ENCODE peak calls at places on chromosomes 3 and 15, in ten cellular contexts. S is lung; V is tibial artery; H is transverse colon; C is PC-3; A is adipocyte; Q is ovary; K is fibroblast of lung; O is CD8-positive, alpha-beta memory T cell; W is thoracic aorta. T is an unnamed sample.

GRCh38 chr15:80730395-80730794 is 35.3 kb downstream of the ABHD17C start:
- DNase-seq in Q (no peak), V (no peak), W (no peak), H (no peak), A (no peak), C (no peak), S (no peak), K (no peak), O (no peak), T (no peak)

GRCh38 chr3:155859859-155860258 is 5.6 kb upstream of the SLC33A1 start:
- DNase-seq in O (no peak), H (no peak), Q (no peak), K (peak; percentile 38), S (no peak), V (no peak), W (no peak), A (peak; percentile 60), C (peak; percentile 42), T (no peak)

GRCh38 chr3:8239718-8240698 is 261.6 kb upstream of the LMCD1 start:
- DNase-seq in Q (no peak), O (peak; percentile 1), K (peak; percentile 73), S (no peak), V (no peak), A (peak; percentile 71), C (peak; percentile 66), W (no peak), H (peak; percentile 9), T (peak; percentile 55)

GRCh38 chr15:90001683-90002427 is 731 bp downstream of the ZNF710 start:
- DNase-seq in V (peak; percentile 82), C (peak; percentile 43), O (peak; percentile 56), S (peak; percentile 59), K (peak; percentile 75), H (peak; percentile 80), W (no peak), Q (peak; percentile 61), A (peak; percentile 77), T (no peak)

GRCh38 chr3:46856576-46857471 is 6.4 kb downstream of the MYL3 start:
- DNase-seq in Q (no peak), S (no peak), W (no peak), H (no peak), C (no peak), K (no peak), V (peak; percentile 53), A (no peak), O (no peak), T (no peak)

GRCh38 chr3:171328419-171329082 is 131.7 kb downstream of the TNIK start:
- DNase-seq in S (peak; percentile 32), C (peak; percentile 48), A (peak; percentile 29), O (peak; percentile 34), W (no peak), Q (no peak), V (no peak), H (peak; percentile 62), K (peak; percentile 42), T (peak; percentile 27)

GRCh38 chr3:183485093-183485492 is 56.7 kb upstream of the MCF2L2 start:
- DNase-seq in V (no peak), S (no peak), A (no peak), Q (no peak), W (no peak), O (no peak), C (no peak), H (peak; percentile 28), K (no peak), T (no peak)

GRCh38 chr15:72521682-72522081 is 47.6 kb downstream of the ARIH1 start:
- DNase-seq in V (no peak), W (no peak), S (no peak), K (peak; percentile 19), Q (peak; percentile 58), O (no peak), C (no peak), A (no peak), H (no peak), T (no peak)

GRCh38 chr3:139745831-139746230 is 68.1 kb upstream of the NMNAT3 start:
- DNase-seq in C (peak; percentile 46), Q (peak; percentile 30), W (no peak), O (no peak), A (peak; percentile 50), H (no peak), S (no peak), K (peak; percentile 75), V (no peak), T (no peak)

GRCh38 chr3:153313307-153313945 is 151.4 kb downstream of the RAP2B start:
- DNase-seq in C (no peak), A (peak; percentile 51), K (peak; percentile 21), S (no peak), H (no peak), Q (no peak), O (no peak), V (no peak), W (no peak), T (no peak)
- H3K4me3 ChIP-seq in C (no peak overlapping the region), A (no peak overlapping the region), K (peak overlapping the region; percentile 18), S (no peak overlapping the region), H (no peak overlapping the region), Q (no peak overlapping the region), O (no peak overlapping the region), V (no peak overlapping the region), W (no peak overlapping the region), T (no peak overlapping the region)

GRCh38 chr3:172549144-172549543 is 25.9 kb upstream of the TNFSF10 start:
- DNase-seq in H (no peak), K (peak; percentile 49), C (no peak), Q (no peak), S (no peak), V (no peak), A (no peak), W (no peak), O (no peak), T (no peak)

GRCh38 chr3:172553526-172554252 is 30.5 kb upstream of the TNFSF10 start:
- DNase-seq in C (no peak), V (no peak), H (no peak), S (no peak), W (no peak), A (no peak), K (no peak), O (no peak), Q (no peak), T (no peak)

GRCh38 chr3:172546105-172546504 is 22.9 kb upstream of the TNFSF10 start:
- DNase-seq in A (no peak), H (no peak), W (no peak), K (no peak), Q (no peak), O (no peak), S (no peak), C (peak; percentile 87), V (no peak), T (no peak)

GRCh38 chr3:172546628-172547214 is 23.5 kb upstream of the TNFSF10 start:
- DNase-seq in C (no peak), W (no peak), K (no peak), O (no peak), A (peak; percentile 55), V (no peak), H (no peak), S (no peak), Q (no peak), T (no peak)

DNA sequence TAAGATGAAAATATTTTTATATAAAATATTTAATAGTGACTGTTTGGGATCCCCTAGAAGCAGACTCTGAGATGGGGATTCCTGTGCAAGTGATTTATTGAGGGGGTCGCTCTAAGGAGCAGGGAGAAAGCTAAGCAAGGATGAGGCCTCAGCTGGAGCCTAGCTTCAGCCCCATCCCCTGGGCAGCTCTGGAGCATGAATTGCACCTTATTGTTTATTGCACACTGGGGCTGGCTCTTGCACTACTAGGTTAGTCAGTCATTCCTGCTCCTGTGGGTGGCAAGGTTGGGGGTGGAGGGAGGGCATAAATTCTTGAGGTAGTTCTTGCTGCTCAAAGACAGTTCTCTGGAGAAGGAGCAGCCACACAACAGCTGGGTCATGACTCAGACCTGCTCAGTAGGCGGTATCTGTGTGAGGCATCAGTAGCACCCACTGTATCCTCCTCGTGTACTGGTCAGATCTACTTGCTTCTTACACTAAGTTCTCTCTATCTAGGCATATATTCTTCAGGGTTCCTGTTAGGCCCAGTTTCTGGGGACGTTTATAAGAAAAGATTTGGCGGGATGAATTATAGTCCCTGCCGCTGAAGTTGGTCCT is 27.2 kb upstream of the TNFSF10 start:
- DNase-seq in S (no peak), V (no peak), H (no peak), Q (no peak), C (peak; percentile 80), A (peak; percentile 47), W (no peak), O (no peak), K (peak; percentile 79), T (no peak)
- H3K4me1 ChIP-seq in S (no peaks in the 10 kb centered on the region), V (no peaks in the 10 kb centered on the region), H (no peaks in the 10 kb centered on the region), Q (peaks cover 1% of the 10 kb centered on the region), C (peaks cover 20% of the 10 kb centered on the region), A (peaks cover 6% of the 10 kb centered on the region), W (peaks cover 11% of the 10 kb centered on the region), O (peaks cover 16% of the 10 kb centered on the region), K (no peaks in the 10 kb centered on the region), T (no peaks in the 10 kb centered on the region)

GRCh38 chr15:64163662-64164362 is 990 bp upstream of the PPIB start:
- DNase-seq in H (no peak), V (no peak), O (no peak), A (no peak), W (no peak), Q (no peak), S (no peak), K (no peak), C (no peak), T (no peak)

GRCh38 chr15:64162869-64163661 is at the start of gene PPIB:
- DNase-seq in C (peak; percentile 95), O (peak; percentile 94), Q (peak; percentile 97), S (peak; percentile 97), K (peak; percentile 97), W (peak; percentile 89), V (peak; percentile 99), H (peak; percentile 98), A (peak; percentile 99), T (peak; percentile 80)

GRCh38 chr15:64166104-64166890 is 3.5 kb upstream of the PPIB start:
- DNase-seq in H (no peak), W (no peak), O (no peak), K (no peak), S (no peak), A (no peak), V (no peak), Q (no peak), C (no peak), T (no peak)

GRCh38 chr15:64162478-64162868 is 349 bp downstream of the PPIB start:
- DNase-seq in O (no peak), S (no peak), A (no peak), C (no peak), K (no peak), H (no peak), W (no peak), Q (no peak), V (no peak), T (no peak)

GRCh38 chr15:64164436-64164835 is 1.6 kb upstream of the PPIB start:
- DNase-seq in K (no peak), W (no peak), C (no peak), O (no peak), V (peak; percentile 29), Q (no peak), S (no peak), H (no peak), A (no peak), T (no peak)
- H3K4me3 ChIP-seq in K (no peak overlapping the region), W (no peak overlapping the region), C (no peak overlapping the region), O (no peak overlapping the region), V (no peak overlapping the region), Q (no peak overlapping the region), S (no peak overlapping the region), H (no peak overlapping the region), A (no peak overlapping the region), T (no peak overlapping the region)

GRCh38 chr15:31306426-31307269 is 20.0 kb upstream of the KLF13 start:
- DNase-seq in Q (no peak), H (no peak), W (no peak), C (no peak), K (no peak), V (peak; percentile 55), S (peak; percentile 29), O (no peak), A (no peak), T (peak; percentile 84)
- H3K4me1 ChIP-seq in Q (no peaks in the 10 kb centered on the region), H (peaks cover 8% of the 10 kb centered on the region), W (no peaks in the 10 kb centered on the region), C (no peaks in the 10 kb centered on the region), K (no peaks in the 10 kb centered on the region), V (no peaks in the 10 kb centered on the region), S (no peaks in the 10 kb centered on the region), O (peaks cover 13% of the 10 kb centered on the region), A (peaks cover 7% of the 10 kb centered on the region), T (peaks cover 31% of the 10 kb centered on the region)